ENCODE peak calls at places on chromosomes 12 and 14, in eight cellular contexts. One of them, this sample, is unnamed.

GRCh38 chr12:32494676-32495075 is 95.3 kb downstream of the FGD4 start:
- ATAC-seq in A549: no peak
- ATAC-seq in body of pancreas: no peak
- ATAC-seq in K562: no peak
- ATAC-seq in GM12878: no peak
- ATAC-seq in IMR-90: no peak
- ATAC-seq in upper lobe of left lung: no peak
- ATAC-seq in HCT116: no peak
- ATAC-seq in this sample: no peak

GRCh38 chr14:37466623-37467088 is 128.4 kb downstream of the FOXA1 start:
- ATAC-seq in A549: no peak
- ATAC-seq in body of pancreas: peak; percentile 87
- ATAC-seq in K562: no peak
- ATAC-seq in GM12878: no peak
- ATAC-seq in IMR-90: no peak
- ATAC-seq in upper lobe of left lung: no peak
- ATAC-seq in HCT116: no peak
- ATAC-seq in this sample: no peak

GRCh38 chr12:26740991-26741390 is 92.0 kb downstream of the ITPR2 start:
- ATAC-seq in A549: no peak
- ATAC-seq in body of pancreas: no peak
- ATAC-seq in K562: no peak
- ATAC-seq in GM12878: no peak
- ATAC-seq in IMR-90: no peak
- ATAC-seq in upper lobe of left lung: no peak
- ATAC-seq in HCT116: no peak
- ATAC-seq in this sample: no peak

GRCh38 chr14:76929927-76930326 is 98.6 kb downstream of the IRF2BPL start:
- ATAC-seq in A549: no peak
- ATAC-seq in body of pancreas: no peak
- ATAC-seq in K562: peak; percentile 66
- ATAC-seq in GM12878: peak; percentile 35
- ATAC-seq in IMR-90: no peak
- ATAC-seq in upper lobe of left lung: peak; percentile 51
- ATAC-seq in HCT116: no peak
- ATAC-seq in this sample: peak; percentile 44

GRCh38 chr12:94025730-94026129 is 122.6 kb upstream of the PLXNC1 start:
- ATAC-seq in A549: no peak
- ATAC-seq in body of pancreas: no peak
- ATAC-seq in K562: no peak
- ATAC-seq in GM12878: no peak
- ATAC-seq in IMR-90: no peak
- ATAC-seq in upper lobe of left lung: peak; percentile 63
- ATAC-seq in HCT116: no peak
- ATAC-seq in this sample: no peak

GRCh38 chr14:65637780-65638179 is 225.2 kb downstream of the FUT8 start:
- ATAC-seq in A549: no peak
- ATAC-seq in body of pancreas: no peak
- ATAC-seq in K562: no peak
- ATAC-seq in GM12878: peak; percentile 98
- ATAC-seq in IMR-90: no peak
- ATAC-seq in upper lobe of left lung: no peak
- ATAC-seq in HCT116: no peak
- ATAC-seq in this sample: no peak

GRCh38 chr12:53961025-53961761 is 6.5 kb downstream of the HOXC12 start:
- ATAC-seq in A549: peak; percentile 41
- ATAC-seq in body of pancreas: no peak
- ATAC-seq in K562: peak; percentile 66
- ATAC-seq in GM12878: no peak
- ATAC-seq in IMR-90: no peak
- ATAC-seq in upper lobe of left lung: peak; percentile 29
- ATAC-seq in HCT116: no peak
- ATAC-seq in this sample: no peak

GRCh38 chr12:115468087-115468510 is 784.1 kb upstream of the TBX3 start:
- ATAC-seq in A549: peak; percentile 72
- ATAC-seq in body of pancreas: no peak
- ATAC-seq in K562: peak; percentile 51
- ATAC-seq in GM12878: peak; percentile 50
- ATAC-seq in IMR-90: peak; percentile 32
- ATAC-seq in upper lobe of left lung: peak; percentile 38
- ATAC-seq in HCT116: peak; percentile 75
- ATAC-seq in this sample: no peak

GRCh38 chr14:100899841-100900771 is 3.4 kb downstream of the RTL1 start:
- ATAC-seq in A549: no peak
- ATAC-seq in body of pancreas: peak; percentile 25
- ATAC-seq in K562: peak; percentile 62
- ATAC-seq in GM12878: no peak
- ATAC-seq in IMR-90: no peak
- ATAC-seq in upper lobe of left lung: peak; percentile 3
- ATAC-seq in HCT116: peak; percentile 24
- ATAC-seq in this sample: peak; percentile 39

GRCh38 chr12:57821474-57822214 is 3.1 kb upstream of the AVIL start:
- ATAC-seq in A549: no peak
- ATAC-seq in body of pancreas: no peak
- ATAC-seq in K562: no peak
- ATAC-seq in GM12878: no peak
- ATAC-seq in IMR-90: no peak
- ATAC-seq in upper lobe of left lung: no peak
- ATAC-seq in HCT116: no peak
- ATAC-seq in this sample: no peak

GRCh38 chr12:85357609-85358008 is 77.6 kb downstream of the ALX1 start:
- ATAC-seq in A549: no peak
- ATAC-seq in body of pancreas: no peak
- ATAC-seq in K562: no peak
- ATAC-seq in GM12878: no peak
- ATAC-seq in IMR-90: no peak
- ATAC-seq in upper lobe of left lung: no peak
- ATAC-seq in HCT116: no peak
- ATAC-seq in this sample: no peak

GRCh38 chr14:105092124-105092911 is 27.1 kb upstream of the GPR132 start:
- ATAC-seq in A549: peak; percentile 4
- ATAC-seq in body of pancreas: peak; percentile 0
- ATAC-seq in K562: no peak
- ATAC-seq in GM12878: no peak
- ATAC-seq in IMR-90: no peak
- ATAC-seq in upper lobe of left lung: no peak
- ATAC-seq in HCT116: peak; percentile 3
- ATAC-seq in this sample: no peak
- H3K4me3 ChIP-seq in A549: peak overlapping the region; percentile 92
- H3K4me3 ChIP-seq in body of pancreas: no peak overlapping the region
- H3K4me3 ChIP-seq in K562: peak overlapping the region; percentile 43
- H3K4me3 ChIP-seq in GM12878: peak overlapping the region; percentile 63
- H3K4me3 ChIP-seq in IMR-90: peak overlapping the region; percentile 90
- H3K4me3 ChIP-seq in upper lobe of left lung: no peak overlapping the region
- H3K4me3 ChIP-seq in HCT116: peak overlapping the region; percentile 72
- H3K4me3 ChIP-seq in this sample: peak overlapping the region; percentile 87

GRCh38 chr12:49327368-49327767 is 4.3 kb downstream of the TROAP start:
- ATAC-seq in A549: no peak
- ATAC-seq in body of pancreas: no peak
- ATAC-seq in K562: no peak
- ATAC-seq in GM12878: no peak
- ATAC-seq in IMR-90: no peak
- ATAC-seq in upper lobe of left lung: no peak
- ATAC-seq in HCT116: no peak
- ATAC-seq in this sample: no peak

GRCh38 chr12:49327887-49328286 is 4.8 kb downstream of the TROAP start:
- ATAC-seq in A549: no peak
- ATAC-seq in body of pancreas: no peak
- ATAC-seq in K562: no peak
- ATAC-seq in GM12878: no peak
- ATAC-seq in IMR-90: no peak
- ATAC-seq in upper lobe of left lung: no peak
- ATAC-seq in HCT116: no peak
- ATAC-seq in this sample: no peak

GRCh38 chr12:49322708-49323523 is at the start of gene TROAP:
- ATAC-seq in A549: peak; percentile 99
- ATAC-seq in body of pancreas: peak; percentile 99
- ATAC-seq in K562: peak; percentile 98
- ATAC-seq in GM12878: peak; percentile 99
- ATAC-seq in IMR-90: peak; percentile 100
- ATAC-seq in upper lobe of left lung: peak; percentile 100
- ATAC-seq in HCT116: peak; percentile 96
- ATAC-seq in this sample: peak; percentile 99

GRCh38 chr12:49323524-49324097 is 556 bp downstream of the TROAP start:
- ATAC-seq in A549: peak; percentile 1
- ATAC-seq in body of pancreas: no peak
- ATAC-seq in K562: peak; percentile 4
- ATAC-seq in GM12878: no peak
- ATAC-seq in IMR-90: no peak
- ATAC-seq in upper lobe of left lung: no peak
- ATAC-seq in HCT116: no peak
- ATAC-seq in this sample: no peak

DNA sequence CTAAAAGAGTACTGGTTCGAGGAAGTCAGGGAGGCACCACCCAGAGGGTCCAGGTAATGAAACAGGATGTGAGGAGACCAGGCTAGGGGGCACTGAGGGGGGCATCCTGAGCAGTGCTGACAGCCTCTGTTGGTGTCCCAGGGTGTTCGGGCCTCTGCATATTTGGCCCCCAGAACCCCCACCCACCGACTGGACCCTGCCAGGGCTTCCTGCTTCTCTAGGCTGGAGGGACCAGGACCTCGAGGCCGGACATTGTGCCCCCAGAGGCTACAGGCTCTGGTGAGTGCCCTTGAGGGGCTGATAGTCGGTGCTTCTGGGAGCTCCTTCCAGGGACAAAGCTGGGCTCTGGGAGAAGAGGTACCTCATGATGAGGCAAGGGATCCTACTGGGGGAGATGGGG is 2.6 kb downstream of the TROAP start:
- ATAC-seq in A549: no peak
- ATAC-seq in body of pancreas: no peak
- ATAC-seq in K562: no peak
- ATAC-seq in GM12878: no peak
- ATAC-seq in IMR-90: no peak
- ATAC-seq in upper lobe of left lung: no peak
- ATAC-seq in HCT116: no peak
- ATAC-seq in this sample: no peak
- TF ChIP-seq POLR2A in A549: no peak
- TF ChIP-seq POLR2A in body of pancreas: no peak
- TF ChIP-seq POLR2A in K562: no peak
- TF ChIP-seq POLR2A in GM12878: no peak
- TF ChIP-seq POLR2A in IMR-90: no peak
- TF ChIP-seq POLR2A in upper lobe of left lung: no peak
- TF ChIP-seq POLR2A in HCT116: no peak
- TF ChIP-seq POLR2A in this sample: no peak

GRCh38 chr14:79831198-79831890 is 380.0 kb downstream of the DIO2 start:
- ATAC-seq in A549: no peak
- ATAC-seq in body of pancreas: no peak
- ATAC-seq in K562: no peak
- ATAC-seq in GM12878: no peak
- ATAC-seq in IMR-90: peak; percentile 44
- ATAC-seq in upper lobe of left lung: no peak
- ATAC-seq in HCT116: no peak
- ATAC-seq in this sample: no peak
- H3K9me3 ChIP-seq in A549: no peaks in the 10 kb centered on the region
- H3K9me3 ChIP-seq in body of pancreas: no peaks in the 10 kb centered on the region
- H3K9me3 ChIP-seq in K562: no peaks in the 10 kb centered on the region
- H3K9me3 ChIP-seq in GM12878: no peaks in the 10 kb centered on the region
- H3K9me3 ChIP-seq in IMR-90: no peaks in the 10 kb centered on the region
- H3K9me3 ChIP-seq in upper lobe of left lung: no peaks in the 10 kb centered on the region
- H3K9me3 ChIP-seq in HCT116: no peaks in the 10 kb centered on the region
- H3K9me3 ChIP-seq in this sample: no peaks in the 10 kb centered on the region

GRCh38 chr12:112486361-112486760 is 67.6 kb downstream of the PTPN11 start:
- ATAC-seq in A549: no peak
- ATAC-seq in body of pancreas: no peak
- ATAC-seq in K562: no peak
- ATAC-seq in GM12878: no peak
- ATAC-seq in IMR-90: no peak
- ATAC-seq in upper lobe of left lung: no peak
- ATAC-seq in HCT116: no peak
- ATAC-seq in this sample: no peak

GRCh38 chr12:112482734-112483133 is 64.0 kb downstream of the PTPN11 start:
- ATAC-seq in A549: no peak
- ATAC-seq in body of pancreas: no peak
- ATAC-seq in K562: no peak
- ATAC-seq in GM12878: no peak
- ATAC-seq in IMR-90: no peak
- ATAC-seq in upper lobe of left lung: no peak
- ATAC-seq in HCT116: no peak
- ATAC-seq in this sample: no peak

GRCh38 chr12:112488257-112488926 is 69.6 kb downstream of the PTPN11 start:
- ATAC-seq in A549: no peak
- ATAC-seq in body of pancreas: no peak
- ATAC-seq in K562: no peak
- ATAC-seq in GM12878: no peak
- ATAC-seq in IMR-90: no peak
- ATAC-seq in upper lobe of left lung: no peak
- ATAC-seq in HCT116: no peak
- ATAC-seq in this sample: no peak
- H3K4me3 ChIP-seq in A549: no peak overlapping the region
- H3K4me3 ChIP-seq in body of pancreas: no peak overlapping the region
- H3K4me3 ChIP-seq in K562: no peak overlapping the region
- H3K4me3 ChIP-seq in GM12878: no peak overlapping the region
- H3K4me3 ChIP-seq in IMR-90: no peak overlapping the region
- H3K4me3 ChIP-seq in upper lobe of left lung: no peak overlapping the region
- H3K4me3 ChIP-seq in HCT116: no peak overlapping the region
- H3K4me3 ChIP-seq in this sample: no peak overlapping the region

GRCh38 chr12:6763380-6763779 is 2.8 kb upstream of the PTMS start:
- ATAC-seq in A549: no peak
- ATAC-seq in body of pancreas: no peak
- ATAC-seq in K562: no peak
- ATAC-seq in GM12878: no peak
- ATAC-seq in IMR-90: no peak
- ATAC-seq in upper lobe of left lung: no peak
- ATAC-seq in HCT116: no peak
- ATAC-seq in this sample: no peak

GRCh38 chr12:6761849-6762248 is 4.3 kb upstream of the PTMS start:
- ATAC-seq in A549: no peak
- ATAC-seq in body of pancreas: no peak
- ATAC-seq in K562: no peak
- ATAC-seq in GM12878: no peak
- ATAC-seq in IMR-90: no peak
- ATAC-seq in upper lobe of left lung: no peak
- ATAC-seq in HCT116: no peak
- ATAC-seq in this sample: no peak

GRCh38 chr12:6765634-6766581 is at the start of gene PTMS:
- ATAC-seq in A549: peak; percentile 59
- ATAC-seq in body of pancreas: peak; percentile 27
- ATAC-seq in K562: peak; percentile 28
- ATAC-seq in GM12878: peak; percentile 5
- ATAC-seq in IMR-90: peak; percentile 45
- ATAC-seq in upper lobe of left lung: peak; percentile 66
- ATAC-seq in HCT116: peak; percentile 56
- ATAC-seq in this sample: peak; percentile 66

GRCh38 chr12:6765048-6765633 is 1.0 kb upstream of the PTMS start:
- ATAC-seq in A549: peak; percentile 1
- ATAC-seq in body of pancreas: no peak
- ATAC-seq in K562: peak; percentile 23
- ATAC-seq in GM12878: no peak
- ATAC-seq in IMR-90: no peak
- ATAC-seq in upper lobe of left lung: no peak
- ATAC-seq in HCT116: no peak
- ATAC-seq in this sample: no peak

GRCh38 chr12:6764011-6764828 is 1.9 kb upstream of the PTMS start:
- ATAC-seq in A549: peak; percentile 69
- ATAC-seq in body of pancreas: peak; percentile 86
- ATAC-seq in K562: peak; percentile 86
- ATAC-seq in GM12878: peak; percentile 94
- ATAC-seq in IMR-90: peak; percentile 82
- ATAC-seq in upper lobe of left lung: peak; percentile 90
- ATAC-seq in HCT116: peak; percentile 80
- ATAC-seq in this sample: peak; percentile 87
- TF ChIP-seq POLR2A in A549: peak; percentile 47
- TF ChIP-seq POLR2A in body of pancreas: no peak
- TF ChIP-seq POLR2A in K562: no peak
- TF ChIP-seq POLR2A in GM12878: no peak
- TF ChIP-seq POLR2A in IMR-90: no peak
- TF ChIP-seq POLR2A in upper lobe of left lung: peak; percentile 38
- TF ChIP-seq POLR2A in HCT116: peak; percentile 53
- TF ChIP-seq POLR2A in this sample: no peak

This sample was measured in gastroesophageal sphincter.